ENCODE peak calls at places on chromosomes 6 and 20, in five cellular contexts. Z is ascending aorta; B is CD4-positive, CD25-positive, alpha-beta regulatory T cell; K is NCI-H1092 treated with DMSO at 0.1 percent for 48 hours; W is H9. E is an unnamed sample.

GRCh38 chr20:50575869-50576720 is 65.9 kb downstream of the PTPN1 start:
- DNase-seq in W (peak), B (peak), Z (no peak), K (peak), E (peak)

GRCh38 chr20:36644713-36645109 is 1.3 kb downstream of the SLA2 start:
- DNase-seq in Z (no peak), W (no peak), B (no peak), K (no peak), E (no peak)

GRCh38 chr6:16276991-16277981 is 38.9 kb downstream of the GMPR start:
- DNase-seq in Z (peak), B (no peak), W (peak), K (no peak), E (peak)

GRCh38 chr6:131979515-131980337 is 28.6 kb upstream of the CCN2 start:
- DNase-seq in Z (no peak), B (no peak), K (no peak), W (no peak), E (no peak)

GRCh38 chr20:41392295-41392694 is 25.7 kb upstream of the EMILIN3 start:
- DNase-seq in B (no peak), K (no peak), Z (no peak), W (no peak), E (no peak)

GRCh38 chr20:62223571-62223970 is 3.5 kb upstream of the HRH3 start:
- DNase-seq in K (no peak), Z (no peak), W (no peak), B (no peak), E (no peak)

GRCh38 chr6:83311231-83311630 is 118.1 kb downstream of the RWDD2A start:
- DNase-seq in W (no peak), B (no peak), K (no peak), Z (no peak), E (no peak)

GRCh38 chr6:35047265-35048011 is 93.7 kb downstream of the TCP11 start:
- DNase-seq in B (no peak), Z (no peak), W (no peak), K (no peak), E (no peak)

GRCh38 chr20:17518339-17519052 is 12.7 kb downstream of the BFSP1 start:
- DNase-seq in Z (no peak), W (peak), B (no peak), K (no peak), E (peak)

GRCh38 chr6:160730911-160731310 is 28.9 kb downstream of the PLG start:
- DNase-seq in K (no peak), Z (no peak), W (peak), B (no peak), E (peak)

GRCh38 chr6:32622545-32623401 is 14.4 kb upstream of the HLA-DQA1 start:
- DNase-seq in K (no peak), Z (no peak), B (peak), W (peak), E (no peak)

GRCh38 chr20:47531468-47531867 is 29.8 kb downstream of the NCOA3 start:
- DNase-seq in K (no peak), B (no peak), W (no peak), Z (no peak), E (no peak)

GRCh38 chr6:139406577-139407343 is 32.3 kb upstream of the CITED2 start:
- DNase-seq in Z (no peak), B (no peak), K (no peak), W (no peak), E (no peak)

GRCh38 chr6:166570929-166571699 is 15.4 kb downstream of the RAMACL start:
- DNase-seq in W (peak), B (no peak), K (no peak), Z (no peak), E (no peak)

GRCh38 chr6:30396833-30397479 is 52.0 kb downstream of the RPP21 start:
- DNase-seq in B (peak), Z (peak), K (peak), W (peak), E (peak)

GRCh38 chr6:144595266-144595665 is 310.1 kb downstream of the UTRN start:
- DNase-seq in W (no peak), Z (no peak), K (no peak), B (no peak), E (no peak)

GRCh38 chr20:57342829-57343228 is 8.2 kb upstream of the RAE1 start:
- DNase-seq in Z (no peak), W (no peak), B (no peak), K (no peak), E (no peak)

GRCh38 chr6:47111685-47112084 is 69.6 kb upstream of the ADGRF1 start:
- DNase-seq in B (no peak), K (no peak), Z (no peak), W (no peak), E (no peak)

GRCh38 chr6:124441430-124441829 is 520.8 kb upstream of the RNF217 start:
- DNase-seq in Z (no peak), K (peak), B (no peak), W (no peak), E (no peak)

GRCh38 chr6:38215651-38216319 is 396.3 kb downstream of the ZFAND3 start:
- DNase-seq in B (no peak), K (no peak), W (no peak), Z (no peak), E (no peak)

GRCh38 chr6:21595265-21595950 is 1.9 kb downstream of the SOX4 start:
- DNase-seq in Z (no peak), K (peak), W (no peak), B (peak), E (peak)